ENCODE peak calls at places on chromosomes 11 and 22, in seven cellular contexts. D is GM06990, A is colonic mucosa, Q is fibroblast of villous mesenchyme, S is IMR-90, L is fibroblast of lung, X is brain microvascular endothelial cell. Y is an unnamed sample.

GRCh38 chr11:12167098-12167999 is 57.0 kb downstream of the MICAL2 start:
- DNase-seq in X (peak), Q (peak), D (no peak), S (peak), A (peak), L (peak), Y (no peak)

GRCh38 chr11:79101736-79102135 is 339.1 kb downstream of the TENM4 start:
- DNase-seq in A (no peak), Q (no peak), S (no peak), X (no peak), D (no peak), L (no peak), Y (no peak)

GRCh38 chr11:116190206-116190605 is 582.6 kb downstream of the BUD13 start:
- DNase-seq in A (no peak), D (no peak), L (no peak), Q (no peak), S (no peak), X (no peak), Y (no peak)

GRCh38 chr11:26227311-26227710 is 104.6 kb upstream of the ANO3 start:
- DNase-seq in Q (peak), D (no peak), A (no peak), S (peak), L (peak), X (peak), Y (peak)

GRCh38 chr22:19717691-19718254 is 3.5 kb downstream of the SEPTIN5 start:
- DNase-seq in S (peak), L (peak), Q (peak), D (peak), X (peak), A (peak), Y (no peak)

GRCh38 chr22:39353346-39353745 is 3.6 kb downstream of the SYNGR1 start:
- DNase-seq in Q (no peak), X (no peak), S (no peak), L (peak), D (no peak), A (no peak), Y (no peak)

GRCh38 chr11:98725471-98725870 is 295.3 kb upstream of the CNTN5 start:
- DNase-seq in D (no peak), A (no peak), S (no peak), Q (no peak), X (no peak), L (no peak), Y (no peak)

GRCh38 chr11:111836766-111837165 is 34.6 kb downstream of the ALG9 start:
- DNase-seq in X (no peak), S (peak), A (no peak), Q (no peak), L (peak), D (peak), Y (no peak)

GRCh38 chr11:18282626-18283025 is 16.6 kb downstream of the SAA1 start:
- DNase-seq in A (no peak), Q (no peak), L (no peak), S (no peak), D (no peak), X (no peak), Y (no peak)
- TF ChIP-seq CTCF in A (no peak), Q (no peak), L (no peak), S (no peak), D (no peak), X (no peak), Y (no peak)

GRCh38 chr11:123145661-123146060 is 49.4 kb downstream of the CLMP start:
- DNase-seq in X (no peak), L (no peak), A (no peak), D (no peak), Q (peak), S (no peak), Y (no peak)
- H3K4me3 ChIP-seq in X (no peak), L (no peak), A (no peak), D (no peak), Q (no peak), S (no peak), Y (no peak)

DNA sequence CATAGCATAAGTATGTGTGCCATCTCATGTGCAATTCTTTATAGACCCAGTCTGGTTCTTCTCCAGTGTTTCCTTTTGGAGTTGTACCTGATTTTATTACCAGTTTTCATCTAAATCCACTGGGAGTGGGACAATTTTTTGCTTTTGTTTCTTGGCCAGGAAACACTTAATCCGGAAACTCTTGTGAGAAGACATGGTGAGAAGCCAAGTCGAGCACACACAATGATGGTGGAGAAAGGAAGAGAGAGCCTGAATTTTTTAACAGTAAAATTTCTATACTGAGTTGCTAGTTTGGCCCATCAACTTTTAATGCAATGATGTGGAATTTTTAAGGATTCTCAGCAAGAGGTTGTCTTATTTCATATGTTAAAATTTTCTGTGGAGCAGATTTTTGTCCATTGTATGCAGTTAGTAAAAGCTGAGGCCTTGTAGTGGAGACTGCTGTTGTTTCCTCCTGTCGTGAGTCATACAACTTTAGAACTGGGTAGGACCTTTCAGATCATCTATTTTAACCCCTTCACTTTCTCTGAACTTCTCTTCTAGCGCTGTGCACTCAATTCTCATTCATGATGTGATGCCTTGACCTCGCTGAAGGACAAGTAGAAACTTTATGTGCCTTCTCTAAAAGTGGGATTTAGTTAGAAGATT is 17.1 kb downstream of the FAR1 start:
- DNase-seq in S (peak), A (no peak), Q (no peak), L (peak), X (no peak), D (no peak), Y (no peak)
- TF ChIP-seq CTCF in S (no peak), A (no peak), Q (no peak), L (no peak), X (no peak), D (no peak), Y (no peak)

DNA sequence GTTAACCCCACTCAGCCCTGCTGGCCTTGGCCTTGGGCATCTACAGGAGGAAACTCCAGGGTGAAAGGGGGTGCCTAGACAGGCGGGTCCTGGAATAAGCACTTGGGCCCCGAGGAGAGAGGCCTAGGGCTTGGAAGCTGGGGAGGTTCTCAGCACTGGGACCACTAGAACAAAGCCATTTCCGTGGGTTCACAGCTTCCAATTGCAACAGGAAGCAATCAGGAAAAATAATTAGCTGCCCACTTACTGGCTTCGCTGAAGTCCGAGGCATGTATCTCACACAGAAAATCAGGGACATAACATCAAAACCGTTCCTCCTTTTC is 161.2 kb upstream of the GRK3 start:
- DNase-seq in S (peak), Q (no peak), L (no peak), A (no peak), D (no peak), X (no peak), Y (no peak)
- H3K4me3 ChIP-seq in S (peak), Q (peak), L (peak), A (peak), D (no peak), X (peak), Y (no peak)

DNA sequence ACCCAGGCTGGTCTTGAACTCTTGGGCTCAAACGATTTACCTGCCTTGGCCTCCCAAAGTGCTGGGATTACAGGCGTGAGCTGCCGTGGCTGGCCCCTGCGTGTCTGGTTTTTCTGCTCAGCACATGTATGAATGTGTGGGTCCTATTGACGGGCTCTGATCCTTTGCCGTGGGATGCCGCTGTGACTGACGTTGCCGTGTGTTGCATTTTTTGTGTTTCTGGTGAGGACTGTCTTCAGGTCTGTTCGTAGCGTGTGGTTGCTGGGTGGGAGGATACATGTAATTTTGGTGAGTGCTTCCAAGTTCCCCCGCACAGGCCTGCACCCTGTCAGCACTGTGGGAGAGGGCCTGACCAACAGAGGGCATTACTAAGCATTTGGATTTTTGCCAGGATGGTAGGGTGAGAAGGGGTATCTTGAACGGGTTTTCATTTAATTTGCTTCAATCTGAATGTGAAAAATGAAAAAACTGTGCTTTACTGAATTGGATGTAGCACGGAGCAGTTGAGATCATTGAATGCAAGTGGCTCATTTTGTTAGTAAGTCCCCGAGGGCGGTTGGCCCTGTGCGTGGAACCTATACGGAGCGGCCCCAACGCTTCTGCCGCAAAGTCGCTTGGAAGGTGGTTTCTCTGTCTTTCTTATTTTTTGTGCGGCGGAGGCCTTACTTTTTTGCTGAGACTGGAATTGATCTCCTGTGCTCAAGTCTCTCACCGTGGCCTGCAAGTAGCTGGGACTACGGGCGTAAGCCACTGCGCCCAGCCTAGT is 8.2 kb downstream of the ZBED4 start:
- DNase-seq in A (no peak), D (no peak), S (no peak), X (no peak), Q (no peak), L (no peak), Y (no peak)
- TF ChIP-seq CTCF in A (no peak), D (no peak), S (no peak), X (no peak), Q (no peak), L (no peak), Y (no peak)

DNA sequence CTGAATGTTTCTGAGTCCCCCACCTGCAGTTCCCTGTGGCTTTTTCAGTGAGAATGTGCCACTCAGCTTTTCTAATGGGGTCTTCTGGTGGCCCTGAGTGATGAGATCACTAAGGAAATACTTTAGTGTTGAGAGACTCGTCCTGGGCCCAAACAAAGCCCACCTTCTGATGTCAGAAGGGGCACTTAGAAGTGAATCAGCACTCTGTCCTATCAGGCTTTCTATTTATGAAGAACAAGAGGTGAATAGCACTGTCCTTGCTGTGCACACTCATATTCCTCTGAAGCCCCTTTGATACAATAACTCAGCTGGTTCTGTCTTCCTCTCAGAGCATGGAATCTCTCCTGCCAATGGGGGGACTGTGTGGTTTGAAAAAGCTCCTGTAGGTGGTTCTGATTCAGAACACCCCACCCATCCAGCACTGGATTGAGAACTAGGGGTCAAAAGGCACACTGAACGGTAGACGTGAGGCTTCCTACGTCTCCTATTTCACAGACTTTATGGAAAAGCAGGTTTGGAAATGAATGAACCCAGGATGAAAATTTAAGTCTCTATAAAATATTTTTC is 348.1 kb downstream of the ETS1 start:
- DNase-seq in X (no peak), Q (no peak), A (no peak), L (no peak), S (no peak), D (no peak), Y (no peak)
- H3K4me3 ChIP-seq in X (no peak), Q (no peak), A (no peak), L (no peak), S (no peak), D (no peak), Y (no peak)